ENCODE peak calls at places on chromosomes 4 and X, in five cellular contexts. One of them, this sample, is unnamed.

GRCh38 chrX:11472879-11473278 is 179.7 kb downstream of the AMELX start:
- DNase-seq in D341Med: no peak
- DNase-seq in A549: no peak
- DNase-seq in GM04504: no peak
- DNase-seq in astrocyte of the spinal cord: peak; percentile 5
- DNase-seq in this sample: no peak

GRCh38 chr4:56752985-56753384 is 68.5 kb downstream of the SPINK2 start:
- DNase-seq in D341Med: peak; percentile 58
- DNase-seq in A549: no peak
- DNase-seq in GM04504: no peak
- DNase-seq in astrocyte of the spinal cord: no peak
- DNase-seq in this sample: peak; percentile 75

GRCh38 chr4:142314686-142315085 is 531.4 kb downstream of the INPP4B start:
- DNase-seq in D341Med: no peak
- DNase-seq in A549: no peak
- DNase-seq in GM04504: no peak
- DNase-seq in astrocyte of the spinal cord: no peak
- DNase-seq in this sample: no peak

GRCh38 chr4:183455431-183456145 is 11.2 kb downstream of the CDKN2AIP start:
- DNase-seq in D341Med: no peak
- DNase-seq in A549: no peak
- DNase-seq in GM04504: no peak
- DNase-seq in astrocyte of the spinal cord: no peak
- DNase-seq in this sample: no peak

GRCh38 chr4:116585240-116585639 is 500.1 kb downstream of the TRAM1L1 start:
- DNase-seq in D341Med: no peak
- DNase-seq in A549: no peak
- DNase-seq in GM04504: no peak
- DNase-seq in astrocyte of the spinal cord: no peak
- DNase-seq in this sample: peak; percentile 33

GRCh38 chr4:81606796-81607550 is 135.3 kb upstream of the RASGEF1B start:
- DNase-seq in D341Med: no peak
- DNase-seq in A549: no peak
- DNase-seq in GM04504: no peak
- DNase-seq in astrocyte of the spinal cord: peak; percentile 33
- DNase-seq in this sample: no peak

GRCh38 chr4:188779586-188779985 is 640.3 kb downstream of the TRIML1 start:
- DNase-seq in D341Med: no peak
- DNase-seq in A549: no peak
- DNase-seq in GM04504: no peak
- DNase-seq in astrocyte of the spinal cord: no peak
- DNase-seq in this sample: no peak

GRCh38 chrX:39927380-39927779 is 170.4 kb downstream of the BCOR start:
- DNase-seq in D341Med: no peak
- DNase-seq in A549: no peak
- DNase-seq in GM04504: no peak
- DNase-seq in astrocyte of the spinal cord: no peak
- DNase-seq in this sample: no peak

GRCh38 chrX:100928660-100929613 is at the start of gene XKRX:
- DNase-seq in D341Med: peak; percentile 33
- DNase-seq in A549: peak; percentile 23
- DNase-seq in GM04504: no peak
- DNase-seq in astrocyte of the spinal cord: peak; percentile 10
- DNase-seq in this sample: peak; percentile 62

GRCh38 chr4:40311811-40312346 is 23.3 kb upstream of the CHRNA9 start:
- DNase-seq in D341Med: no peak
- DNase-seq in A549: peak; percentile 58
- DNase-seq in GM04504: no peak
- DNase-seq in astrocyte of the spinal cord: no peak
- DNase-seq in this sample: no peak

GRCh38 chrX:153598541-153599191 is at the start of gene CCNQ:
- DNase-seq in D341Med: peak; percentile 52
- DNase-seq in A549: peak; percentile 32
- DNase-seq in GM04504: no peak
- DNase-seq in astrocyte of the spinal cord: peak; percentile 30
- DNase-seq in this sample: no peak

GRCh38 chrX:31988975-31989374 is 917.1 kb upstream of the FTHL17 start:
- DNase-seq in D341Med: no peak
- DNase-seq in A549: no peak
- DNase-seq in GM04504: no peak
- DNase-seq in astrocyte of the spinal cord: no peak
- DNase-seq in this sample: no peak

GRCh38 chr4:52076731-52077130 is 25.6 kb downstream of the SPATA18 start:
- DNase-seq in D341Med: no peak
- DNase-seq in A549: no peak
- DNase-seq in GM04504: no peak
- DNase-seq in astrocyte of the spinal cord: no peak
- DNase-seq in this sample: no peak

GRCh38 chr4:14336656-14337055 is 665.6 kb upstream of the CPEB2 start:
- DNase-seq in D341Med: no peak
- DNase-seq in A549: no peak
- DNase-seq in GM04504: no peak
- DNase-seq in astrocyte of the spinal cord: no peak
- DNase-seq in this sample: no peak